ENCODE peak calls at places on chromosomes 1 and 21, in five cellular contexts. U, L, T, O and A are unnamed samples.

GRCh38 chr1:15618685-15619525 is 1.6 kb downstream of the DDI2 start:
- DNase-seq in U (peak; percentile 9), L (peak; percentile 75), T (peak; percentile 58), O (peak; percentile 79), A (peak; percentile 91)

GRCh38 chr1:4506591-4506990 is 147.8 kb upstream of the AJAP1 start:
- DNase-seq in U (no peak), L (no peak), T (no peak), O (no peak), A (no peak)

GRCh38 chr1:160546942-160547341 is 23.9 kb upstream of the SLAMF6 start:
- DNase-seq in U (no peak), L (no peak), T (no peak), O (no peak), A (no peak)

GRCh38 chr1:41917835-41918449 is 780 bp downstream of the HIVEP3 start:
- DNase-seq in U (peak; percentile 25), L (peak; percentile 30), T (peak; percentile 54), O (peak; percentile 29), A (peak; percentile 41)

GRCh38 chr1:93519196-93519825 is 71.4 kb downstream of the FNBP1L start:
- DNase-seq in U (no peak), L (peak; percentile 47), T (peak; percentile 91), O (peak; percentile 64), A (peak; percentile 85)

GRCh38 chr1:31011719-31012118 is 53.8 kb downstream of the PUM1 start:
- DNase-seq in U (no peak), L (no peak), T (no peak), O (no peak), A (no peak)

GRCh38 chr1:229456016-229456415 is 22.1 kb upstream of the ACTA1 start:
- DNase-seq in U (no peak), L (no peak), T (peak; percentile 55), O (no peak), A (no peak)

GRCh38 chr21:45335151-45335760 is 47.6 kb upstream of the POFUT2 start:
- DNase-seq in U (no peak), L (no peak), T (no peak), O (no peak), A (no peak)

GRCh38 chr1:154944422-154945159 is 8.1 kb upstream of the PMVK start:
- DNase-seq in U (peak; percentile 50), L (no peak), T (no peak), O (no peak), A (no peak)

GRCh38 chr1:211579434-211580302 is 707 bp upstream of the SLC30A1 start:
- DNase-seq in U (no peak), L (peak; percentile 43), T (peak; percentile 67), O (peak; percentile 23), A (peak; percentile 52)

GRCh38 chr1:203444077-203444683 is 31.4 kb upstream of the PRELP start:
- DNase-seq in U (no peak), L (no peak), T (peak; percentile 16), O (no peak), A (no peak)

GRCh38 chr1:66607458-66607857 is 73.5 kb downstream of the SGIP1 start:
- DNase-seq in U (peak; percentile 43), L (no peak), T (no peak), O (no peak), A (no peak)

GRCh38 chr1:156052862-156053769 is 482 bp downstream of the UBQLN4 start:
- DNase-seq in U (peak; percentile 70), L (peak; percentile 75), T (peak; percentile 77), O (peak; percentile 69), A (peak; percentile 81)

GRCh38 chr1:224565186-224565585 is 50.9 kb upstream of the CNIH3 start:
- DNase-seq in U (no peak), L (peak; percentile 85), T (peak; percentile 99), O (peak; percentile 92), A (peak; percentile 96)

GRCh38 chr21:16891821-16892220 is 621.0 kb upstream of the CXADR start:
- DNase-seq in U (no peak), L (peak; percentile 95), T (no peak), O (peak; percentile 60), A (peak; percentile 32)

GRCh38 chr1:61083799-61084385 is 1.5 kb downstream of the NFIA start:
- DNase-seq in U (no peak), L (peak; percentile 30), T (peak; percentile 30), O (no peak), A (no peak)

GRCh38 chr1:61084560-61084991 is 2.2 kb downstream of the NFIA start:
- DNase-seq in U (no peak), L (peak; percentile 47), T (peak; percentile 33), O (no peak), A (no peak)

GRCh38 chr1:61081637-61082335 is 575 bp upstream of the NFIA start:
- DNase-seq in U (no peak), L (peak; percentile 75), T (peak; percentile 59), O (peak; percentile 38), A (peak; percentile 54)

GRCh38 chr1:61082336-61083013 is at the start of gene NFIA:
- DNase-seq in U (no peak), L (peak; percentile 85), T (peak; percentile 68), O (peak; percentile 50), A (peak; percentile 78)

DNA sequence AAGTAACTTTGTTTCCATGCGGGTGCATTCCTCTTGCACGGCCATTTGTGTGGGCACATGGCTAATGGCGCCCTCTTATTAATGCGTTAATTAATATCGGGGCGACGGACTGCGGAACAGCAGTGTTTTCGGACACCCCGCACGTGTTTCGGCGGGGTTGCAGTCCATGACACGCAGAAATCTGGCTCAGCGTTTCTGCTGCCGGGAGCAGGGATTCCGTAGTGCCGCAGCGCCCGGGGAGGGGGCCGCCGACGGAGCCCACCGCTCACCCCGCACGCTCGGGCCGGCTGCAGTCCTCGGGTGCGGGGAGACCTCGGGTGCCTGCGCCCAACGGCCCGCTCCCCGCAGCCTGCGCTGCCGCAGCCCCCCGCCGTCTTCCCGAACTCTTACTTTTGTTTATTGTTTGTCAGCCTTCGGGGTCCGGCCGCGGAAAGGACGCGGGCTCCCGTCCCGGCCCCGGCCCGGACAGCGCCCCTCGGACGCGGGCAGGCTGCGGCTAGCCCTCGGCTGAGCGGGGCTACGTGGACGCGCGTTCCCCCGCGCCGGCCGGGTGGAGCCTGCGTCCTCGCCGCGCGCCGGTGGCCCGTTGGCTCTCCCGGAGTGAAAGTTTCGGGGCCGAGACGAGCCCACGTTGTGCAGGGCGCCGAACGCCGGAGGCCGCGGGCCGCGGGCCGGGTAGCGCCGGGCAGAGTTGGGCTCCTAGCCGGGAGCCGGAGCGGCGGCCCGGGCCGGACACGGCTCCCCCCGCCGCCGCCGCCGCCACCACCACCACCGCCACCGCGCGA is 845 bp downstream of the NFIA start:
- DNase-seq in U (no peak), L (no peak), T (peak; percentile 33), O (no peak), A (peak; percentile 30)
- H3K4me3 ChIP-seq in U (peak overlapping the region; percentile 13), L (peak overlapping the region; percentile 78), T (peak overlapping the region; percentile 74), O (peak overlapping the region; percentile 65), A (peak overlapping the region; percentile 85)

GRCh38 chr1:100358210-100358609 is 5.9 kb downstream of the CDC14A start:
- DNase-seq in U (peak; percentile 22), L (peak; percentile 46), T (peak; percentile 29), O (no peak), A (no peak)
- TF ChIP-seq CTCF in U (peak; percentile 36), L (peak; percentile 64), T (peak; percentile 64), O (peak; percentile 28), A (no peak)

GRCh38 chr1:51736702-51737101 is 119.8 kb downstream of the OSBPL9 start:
- DNase-seq in U (peak; percentile 53), L (peak; percentile 92), T (peak; percentile 61), O (peak; percentile 77), A (peak; percentile 75)
- H3K4me3 ChIP-seq in U (no peak overlapping the region), L (no peak overlapping the region), T (no peak overlapping the region), O (no peak overlapping the region), A (no peak overlapping the region)

DNA sequence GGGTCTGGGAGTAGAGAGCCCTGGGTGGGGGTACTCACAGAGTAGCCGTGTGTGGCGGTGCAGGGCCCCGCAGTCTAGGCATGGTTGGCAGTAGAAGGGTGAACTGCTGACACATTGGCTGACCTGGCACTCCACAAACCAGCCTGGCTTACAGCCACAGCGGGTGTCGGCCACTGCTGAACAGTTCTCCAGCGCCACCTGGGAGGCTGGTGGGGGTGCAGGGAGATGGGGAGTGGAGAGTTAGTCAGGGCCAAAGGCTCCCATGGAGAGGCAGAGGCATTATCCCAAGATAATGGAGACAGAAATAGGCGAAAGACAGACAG is 1.5 kb downstream of the TNFRSF25 start:
- DNase-seq in U (no peak), L (no peak), T (peak; percentile 69), O (no peak), A (peak; percentile 23)
- TF ChIP-seq CTCF in U (no peak), L (no peak), T (peak; percentile 57), O (no peak), A (no peak)

GRCh38 chr1:44031900-44032817 is 897 bp upstream of the SLC6A9 start:
- DNase-seq in U (no peak), L (no peak), T (peak; percentile 33), O (peak; percentile 41), A (no peak)
- H3K4me3 ChIP-seq in U (no peak overlapping the region), L (no peak overlapping the region), T (peak overlapping the region; percentile 91), O (no peak overlapping the region), A (peak overlapping the region; percentile 62)

GRCh38 chr1:202159534-202160371 is 649 bp downstream of the PTPN7 start:
- DNase-seq in U (peak; percentile 81), L (no peak), T (no peak), O (no peak), A (no peak)

GRCh38 chr1:202156590-202156989 is 3.8 kb downstream of the PTPN7 start:
- DNase-seq in U (no peak), L (no peak), T (no peak), O (no peak), A (no peak)

GRCh38 chr1:202157945-202158344 is 2.5 kb downstream of the PTPN7 start:
- DNase-seq in U (no peak), L (no peak), T (no peak), O (no peak), A (no peak)

GRCh38 chr1:202160377-202160940 is at the start of gene PTPN7:
- DNase-seq in U (peak; percentile 87), L (no peak), T (no peak), O (no peak), A (peak; percentile 16)

GRCh38 chr1:202158810-202159533 is 1.4 kb downstream of the PTPN7 start:
- DNase-seq in U (peak; percentile 76), L (no peak), T (no peak), O (no peak), A (no peak)
- TF ChIP-seq CTCF in U (peak; percentile 62), L (no peak), T (no peak), O (no peak), A (no peak)